ENCODE peak calls at places on chromosomes 13 and 19, in nine cellular contexts. G is PC-3, R is neural progenitor cell, V is HCT116, J is MM.1S, U is SK-N-SH, H is GM23338, T is hepatocyte, Q is OCI-LY7. L is an unnamed sample.

GRCh38 chr19:6510618-6511017 is 8.5 kb upstream of the TUBB4A start:
- DNase-seq in Q (no peak), G (no peak), V (no peak), J (no peak), R (no peak), U (no peak), T (no peak), H (no peak), L (no peak)

GRCh38 chr19:33440241-33440640 is 66.7 kb downstream of the CEBPG start:
- DNase-seq in U (no peak), T (no peak), J (no peak), G (no peak), H (no peak), V (no peak), R (no peak), Q (no peak), L (no peak)

GRCh38 chr13:58463841-58464240 is 832.3 kb downstream of the PCDH17 start:
- DNase-seq in R (no peak), V (no peak), H (no peak), T (no peak), G (no peak), U (no peak), J (no peak), Q (no peak), L (no peak)

GRCh38 chr13:111474136-111475002 is 153.9 kb downstream of the TEX29 start:
- DNase-seq in R (peak; percentile 74), V (peak; percentile 21), H (peak; percentile 84), T (peak; percentile 66), U (peak; percentile 75), Q (peak; percentile 13), J (no peak), G (peak; percentile 55), L (peak; percentile 71)

GRCh38 chr13:112771877-112772538 is 82.2 kb downstream of the ATP11A start:
- DNase-seq in H (no peak), Q (no peak), G (no peak), R (no peak), U (no peak), T (no peak), J (no peak), V (no peak), L (no peak)

GRCh38 chr13:110116072-110116487 is 190.9 kb downstream of the COL4A1 start:
- DNase-seq in U (peak; percentile 65), T (peak; percentile 86), J (no peak), H (peak; percentile 89), R (peak; percentile 86), V (peak; percentile 51), G (peak; percentile 76), Q (peak; percentile 7), L (peak; percentile 60)

GRCh38 chr13:64471916-64472315 is 2758.2 kb downstream of the PCDH9 start:
- DNase-seq in J (peak; percentile 9), Q (no peak), H (peak; percentile 37), V (peak; percentile 8), U (peak; percentile 22), G (peak; percentile 48), T (peak; percentile 37), R (no peak), L (peak; percentile 54)

GRCh38 chr19:47891622-47891922 is 5.5 kb upstream of the SULT2A1 start:
- DNase-seq in T (no peak), J (no peak), V (no peak), R (no peak), Q (no peak), H (no peak), G (no peak), U (peak; percentile 31), L (no peak)

GRCh38 chr13:83881917-83882625 is at the start of gene SLITRK1:
- DNase-seq in T (peak; percentile 80), V (no peak), R (peak; percentile 94), J (no peak), G (no peak), Q (no peak), H (peak; percentile 96), U (peak; percentile 16), L (peak; percentile 30)

GRCh38 chr13:97934590-97934989 is 18.9 kb upstream of the IPO5 start:
- DNase-seq in T (no peak), V (no peak), Q (no peak), G (no peak), R (peak; percentile 28), H (peak; percentile 12), J (no peak), U (no peak), L (no peak)

GRCh38 chr19:17184381-17184841 is 30.7 kb upstream of the USE1 start:
- DNase-seq in R (no peak), J (no peak), T (no peak), Q (peak; percentile 61), G (no peak), H (no peak), V (no peak), U (no peak), L (no peak)

GRCh38 chr13:74661851-74662250 is 527.6 kb upstream of the KLF12 start:
- DNase-seq in J (no peak), T (no peak), V (no peak), H (no peak), G (no peak), U (no peak), R (no peak), Q (no peak), L (peak; percentile 63)

GRCh38 chr19:19386373-19386869 is 19.1 kb upstream of the GATAD2A start:
- DNase-seq in R (no peak), V (no peak), J (no peak), H (peak; percentile 52), U (no peak), Q (no peak), T (no peak), G (no peak), L (peak; percentile 28)

GRCh38 chr13:35888327-35888940 is 242.7 kb downstream of the DCLK1 start:
- DNase-seq in U (peak; percentile 18), V (no peak), R (no peak), T (peak; percentile 17), H (no peak), J (no peak), Q (no peak), G (peak; percentile 20), L (no peak)

GRCh38 chr19:54462713-54463530 is 656 bp downstream of the LENG9 start:
- DNase-seq in Q (peak; percentile 62), G (peak; percentile 63), J (peak; percentile 59), T (peak; percentile 73), R (peak; percentile 81), H (peak; percentile 81), U (peak; percentile 57), V (no peak), L (peak; percentile 85)

GRCh38 chr13:74450525-74450845 is 316.3 kb upstream of the KLF12 start:
- DNase-seq in Q (no peak), R (no peak), U (no peak), T (no peak), H (no peak), V (no peak), J (no peak), G (no peak), L (no peak)

GRCh38 chr19:40265055-40265762 is 19.9 kb downstream of the AKT2 start:
- DNase-seq in J (no peak), R (no peak), H (no peak), G (no peak), U (no peak), V (no peak), T (no peak), Q (no peak), L (no peak)
- H3K79me2 ChIP-seq in J (peaks cover 93% of the 10 kb centered on the region), R (peaks cover 37% of the 10 kb centered on the region), H (peaks cover 33% of the 10 kb centered on the region), G (peaks cover 19% of the 10 kb centered on the region), U (peaks cover 52% of the 10 kb centered on the region), V (peaks cover 40% of the 10 kb centered on the region), T (peaks cover 66% of the 10 kb centered on the region), Q (no peaks in the 10 kb centered on the region), L (peaks cover 97% of the 10 kb centered on the region)

GRCh38 chr13:24610956-24611355 is 69.3 kb upstream of the ATP12A start:
- DNase-seq in V (no peak), J (no peak), U (no peak), G (no peak), T (no peak), H (no peak), Q (no peak), R (no peak), L (no peak)

GRCh38 chr13:24606486-24607170 is 73.6 kb upstream of the ATP12A start:
- DNase-seq in J (no peak), Q (no peak), G (no peak), H (no peak), U (peak; percentile 1), T (no peak), R (no peak), V (no peak), L (no peak)

DNA sequence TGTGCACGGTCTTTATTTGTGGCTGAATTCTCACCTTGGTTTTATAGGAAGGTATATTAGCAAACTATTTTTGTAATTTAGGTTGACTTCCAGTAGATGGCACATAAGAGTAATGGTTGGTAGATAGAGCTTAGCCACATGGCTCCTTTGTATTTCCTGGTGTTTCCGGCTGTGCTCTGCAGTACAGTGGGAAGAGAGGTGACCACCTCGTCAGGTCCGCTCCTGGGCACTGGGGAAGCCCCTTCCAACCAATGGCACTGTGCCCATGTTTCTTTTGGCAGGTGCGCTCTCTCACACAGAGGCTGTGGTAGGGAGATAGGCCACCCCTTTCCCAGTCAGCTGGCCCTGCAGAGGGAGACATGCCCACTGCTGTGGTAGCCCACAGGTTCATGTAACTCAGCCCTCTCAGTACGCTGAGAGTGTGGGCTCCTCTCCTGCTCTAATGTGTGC is 74.3 kb upstream of the ATP12A start:
- DNase-seq in T (peak; percentile 64), U (no peak), J (peak; percentile 45), H (peak; percentile 56), R (peak; percentile 36), G (peak; percentile 64), Q (no peak), V (peak; percentile 6), L (peak; percentile 58)
- H2AFZ ChIP-seq in T (no peak overlapping the region), U (no peak overlapping the region), J (peak overlapping the region; percentile 84), H (peak overlapping the region; percentile 19), R (peak overlapping the region; percentile 97), G (peak overlapping the region; percentile 67), Q (no peak overlapping the region), V (no peak overlapping the region), L (peak overlapping the region; percentile 78)

GRCh38 chr13:62510906-62511655 is 1095.4 kb upstream of the PCDH20 start:
- DNase-seq in G (no peak), J (peak; percentile 42), V (no peak), R (no peak), U (no peak), T (no peak), H (peak; percentile 74), Q (no peak), L (no peak)

GRCh38 chr13:62512194-62513141 is 1096.8 kb upstream of the PCDH20 start:
- DNase-seq in H (peak; percentile 74), V (peak; percentile 35), Q (peak; percentile 70), U (peak; percentile 23), R (peak; percentile 69), T (peak; percentile 53), G (peak; percentile 58), J (peak; percentile 53), L (peak; percentile 46)
- TF ChIP-seq EZH2phosphoT487 in H (no peak), V (no peak), Q (no peak), U (no peak), R (no peak), T (no peak), G (no peak), J (no peak), L (no peak)

DNA sequence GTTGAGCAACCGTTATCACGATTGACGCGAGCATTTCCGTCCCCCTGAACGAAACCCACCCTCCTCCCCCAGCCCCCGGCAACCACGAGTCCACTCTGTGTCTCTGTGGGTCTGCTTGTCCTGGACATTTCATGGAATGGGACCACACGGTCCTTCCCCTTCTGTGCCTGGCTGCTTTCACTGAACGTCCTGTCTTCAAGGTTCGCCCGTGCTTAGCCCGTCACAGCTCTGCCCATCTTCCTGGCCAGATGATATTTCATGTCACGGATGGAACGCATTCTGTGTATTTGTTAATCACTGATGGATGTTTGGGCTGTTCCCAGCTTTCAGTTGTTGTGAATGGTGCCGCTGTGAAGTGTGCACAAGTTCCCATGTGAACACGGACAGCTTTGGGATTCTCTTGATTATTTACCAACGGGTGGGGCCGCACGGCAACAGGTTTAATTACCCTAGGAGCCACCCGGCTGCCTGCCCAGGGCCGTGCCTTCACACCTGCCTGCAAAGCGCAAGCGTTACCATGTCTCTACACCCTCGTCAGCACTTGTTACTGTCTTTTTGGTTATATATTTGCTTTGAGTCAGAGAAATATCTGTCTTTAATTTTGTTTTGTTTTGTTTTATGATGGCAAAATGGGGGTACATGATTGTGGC is 42.5 kb downstream of the RASA3 start:
- DNase-seq in V (no peak), T (no peak), H (no peak), G (no peak), R (no peak), U (no peak), Q (no peak), J (no peak), L (no peak)
- H3K79me2 ChIP-seq in V (peaks cover 7% of the 10 kb centered on the region), T (no peaks in the 10 kb centered on the region), H (peaks cover 39% of the 10 kb centered on the region), G (no peaks in the 10 kb centered on the region), R (no peaks in the 10 kb centered on the region), U (peaks cover 76% of the 10 kb centered on the region), Q (no peaks in the 10 kb centered on the region), J (peaks cover 78% of the 10 kb centered on the region), L (peaks cover 78% of the 10 kb centered on the region)